ENCODE peak calls at places on chromosomes 4 and X, in eight cellular contexts. One of them, this sample, is unnamed.

GRCh38 chr4:148442830-148443549 is 776 bp upstream of the NR3C2 start:
- DNase-seq in cardiac fibroblast: no peak
- DNase-seq in psoas muscle: peak; percentile 35
- DNase-seq in AG09309: no peak
- DNase-seq in breast epithelium: no peak
- DNase-seq in foreskin fibroblast: no peak
- DNase-seq in mammary epithelial cell: no peak
- DNase-seq in fibroblast of pulmonary artery: peak; percentile 17
- DNase-seq in this sample: no peak

GRCh38 chrX:129961180-129962083 is 21.0 kb upstream of the BCORL1 start:
- DNase-seq in cardiac fibroblast: no peak
- DNase-seq in foreskin fibroblast: no peak
- DNase-seq in mammary epithelial cell: peak; percentile 44
- DNase-seq in psoas muscle: peak; percentile 49
- DNase-seq in AG09309: no peak
- DNase-seq in fibroblast of pulmonary artery: no peak
- DNase-seq in breast epithelium: peak; percentile 67
- DNase-seq in this sample: no peak

GRCh38 chr4:152106113-152106763 is 345.4 kb upstream of the GATB start:
- DNase-seq in psoas muscle: peak; percentile 77
- DNase-seq in mammary epithelial cell: peak; percentile 92
- DNase-seq in foreskin fibroblast: peak; percentile 88
- DNase-seq in fibroblast of pulmonary artery: peak; percentile 95
- DNase-seq in AG09309: peak; percentile 92
- DNase-seq in breast epithelium: no peak
- DNase-seq in cardiac fibroblast: peak; percentile 94
- DNase-seq in this sample: no peak

GRCh38 chr4:94765174-94765573 is 7.4 kb downstream of the BMPR1B start:
- DNase-seq in foreskin fibroblast: no peak
- DNase-seq in cardiac fibroblast: no peak
- DNase-seq in fibroblast of pulmonary artery: no peak
- DNase-seq in breast epithelium: no peak
- DNase-seq in psoas muscle: no peak
- DNase-seq in mammary epithelial cell: no peak
- DNase-seq in AG09309: no peak
- DNase-seq in this sample: no peak

GRCh38 chr4:704198-704891 is 1.3 kb upstream of the PCGF3 start:
- DNase-seq in foreskin fibroblast: no peak
- DNase-seq in breast epithelium: no peak
- DNase-seq in mammary epithelial cell: no peak
- DNase-seq in AG09309: no peak
- DNase-seq in cardiac fibroblast: no peak
- DNase-seq in fibroblast of pulmonary artery: no peak
- DNase-seq in psoas muscle: no peak
- DNase-seq in this sample: peak; percentile 85

GRCh38 chrX:54640103-54640428 is 110.0 kb downstream of the GNL3L start:
- DNase-seq in fibroblast of pulmonary artery: no peak
- DNase-seq in psoas muscle: no peak
- DNase-seq in mammary epithelial cell: no peak
- DNase-seq in cardiac fibroblast: no peak
- DNase-seq in foreskin fibroblast: no peak
- DNase-seq in breast epithelium: no peak
- DNase-seq in AG09309: no peak
- DNase-seq in this sample: no peak

GRCh38 chrX:12814434-12814833 is 23.2 kb downstream of the PRPS2 start:
- DNase-seq in breast epithelium: no peak
- DNase-seq in AG09309: peak; percentile 18
- DNase-seq in foreskin fibroblast: peak; percentile 32
- DNase-seq in cardiac fibroblast: peak; percentile 66
- DNase-seq in mammary epithelial cell: peak; percentile 40
- DNase-seq in fibroblast of pulmonary artery: peak; percentile 71
- DNase-seq in psoas muscle: no peak
- DNase-seq in this sample: no peak

GRCh38 chrX:8783100-8784098 is 17.8 kb downstream of the FAM9A start:
- DNase-seq in cardiac fibroblast: peak; percentile 32
- DNase-seq in foreskin fibroblast: no peak
- DNase-seq in breast epithelium: no peak
- DNase-seq in psoas muscle: no peak
- DNase-seq in fibroblast of pulmonary artery: peak; percentile 26
- DNase-seq in mammary epithelial cell: no peak
- DNase-seq in AG09309: no peak
- DNase-seq in this sample: no peak

GRCh38 chr4:22987861-22988260 is 295.1 kb downstream of the GBA3 start:
- DNase-seq in AG09309: no peak
- DNase-seq in breast epithelium: no peak
- DNase-seq in foreskin fibroblast: peak; percentile 62
- DNase-seq in cardiac fibroblast: no peak
- DNase-seq in psoas muscle: no peak
- DNase-seq in mammary epithelial cell: peak; percentile 21
- DNase-seq in fibroblast of pulmonary artery: peak; percentile 31
- DNase-seq in this sample: no peak

GRCh38 chr4:173171987-173172386 is 3.4 kb downstream of the GALNT7 start:
- DNase-seq in AG09309: no peak
- DNase-seq in breast epithelium: no peak
- DNase-seq in psoas muscle: no peak
- DNase-seq in foreskin fibroblast: no peak
- DNase-seq in mammary epithelial cell: no peak
- DNase-seq in cardiac fibroblast: no peak
- DNase-seq in fibroblast of pulmonary artery: no peak
- DNase-seq in this sample: no peak

GRCh38 chr4:127868196-127868595 is 12.5 kb upstream of the PLK4 start:
- DNase-seq in mammary epithelial cell: no peak
- DNase-seq in breast epithelium: no peak
- DNase-seq in psoas muscle: no peak
- DNase-seq in AG09309: no peak
- DNase-seq in foreskin fibroblast: no peak
- DNase-seq in fibroblast of pulmonary artery: no peak
- DNase-seq in cardiac fibroblast: no peak
- DNase-seq in this sample: no peak

GRCh38 chrX:36199926-36200325 is 280.4 kb downstream of the CFAP47 start:
- DNase-seq in psoas muscle: no peak
- DNase-seq in mammary epithelial cell: no peak
- DNase-seq in breast epithelium: no peak
- DNase-seq in cardiac fibroblast: no peak
- DNase-seq in foreskin fibroblast: no peak
- DNase-seq in AG09309: no peak
- DNase-seq in fibroblast of pulmonary artery: no peak
- DNase-seq in this sample: no peak

GRCh38 chr4:38004062-38004461 is 43.9 kb downstream of the PTTG2 start:
- DNase-seq in fibroblast of pulmonary artery: peak; percentile 21
- DNase-seq in mammary epithelial cell: no peak
- DNase-seq in foreskin fibroblast: no peak
- DNase-seq in cardiac fibroblast: peak; percentile 45
- DNase-seq in breast epithelium: no peak
- DNase-seq in AG09309: no peak
- DNase-seq in psoas muscle: no peak
- DNase-seq in this sample: no peak

GRCh38 chrX:23332101-23332887 is 2.4 kb upstream of the PTCHD1 start:
- DNase-seq in AG09309: no peak
- DNase-seq in mammary epithelial cell: no peak
- DNase-seq in cardiac fibroblast: no peak
- DNase-seq in psoas muscle: no peak
- DNase-seq in breast epithelium: no peak
- DNase-seq in fibroblast of pulmonary artery: no peak
- DNase-seq in foreskin fibroblast: no peak
- DNase-seq in this sample: no peak

GRCh38 chr4:1207157-1207470 is 34.7 kb upstream of the SPON2 start:
- DNase-seq in cardiac fibroblast: no peak
- DNase-seq in foreskin fibroblast: no peak
- DNase-seq in psoas muscle: no peak
- DNase-seq in mammary epithelial cell: no peak
- DNase-seq in AG09309: no peak
- DNase-seq in breast epithelium: no peak
- DNase-seq in fibroblast of pulmonary artery: no peak
- DNase-seq in this sample: peak; percentile 83

GRCh38 chrX:24760601-24761000 is 66.9 kb downstream of the POLA1 start:
- DNase-seq in breast epithelium: no peak
- DNase-seq in foreskin fibroblast: peak; percentile 17
- DNase-seq in AG09309: peak; percentile 17
- DNase-seq in fibroblast of pulmonary artery: peak; percentile 39
- DNase-seq in psoas muscle: no peak
- DNase-seq in cardiac fibroblast: peak; percentile 26
- DNase-seq in mammary epithelial cell: no peak
- DNase-seq in this sample: no peak

GRCh38 chr4:100008048-100008447 is 58.0 kb upstream of the H2AZ1 start:
- DNase-seq in mammary epithelial cell: peak; percentile 56
- DNase-seq in breast epithelium: no peak
- DNase-seq in AG09309: peak; percentile 39
- DNase-seq in cardiac fibroblast: peak; percentile 21
- DNase-seq in psoas muscle: no peak
- DNase-seq in foreskin fibroblast: peak; percentile 41
- DNase-seq in fibroblast of pulmonary artery: peak; percentile 67
- DNase-seq in this sample: no peak

GRCh38 chr4:184782731-184783472 is 42.9 kb downstream of the ACSL1 start:
- DNase-seq in mammary epithelial cell: no peak
- DNase-seq in AG09309: no peak
- DNase-seq in foreskin fibroblast: no peak
- DNase-seq in cardiac fibroblast: no peak
- DNase-seq in breast epithelium: no peak
- DNase-seq in psoas muscle: no peak
- DNase-seq in fibroblast of pulmonary artery: no peak
- DNase-seq in this sample: no peak

GRCh38 chr4:163419074-163419473 is 54.5 kb downstream of the TKTL2 start:
- DNase-seq in fibroblast of pulmonary artery: no peak
- DNase-seq in AG09309: no peak
- DNase-seq in mammary epithelial cell: no peak
- DNase-seq in breast epithelium: no peak
- DNase-seq in foreskin fibroblast: no peak
- DNase-seq in psoas muscle: no peak
- DNase-seq in cardiac fibroblast: no peak
- DNase-seq in this sample: no peak

GRCh38 chr4:109723110-109723509 is 6.8 kb downstream of the PLA2G12A start:
- DNase-seq in psoas muscle: no peak
- DNase-seq in cardiac fibroblast: no peak
- DNase-seq in foreskin fibroblast: no peak
- DNase-seq in AG09309: no peak
- DNase-seq in mammary epithelial cell: no peak
- DNase-seq in breast epithelium: no peak
- DNase-seq in fibroblast of pulmonary artery: no peak
- DNase-seq in this sample: no peak

GRCh38 chrX:7987160-7987992 is 60.2 kb upstream of the PNPLA4 start:
- DNase-seq in AG09309: peak; percentile 59
- DNase-seq in foreskin fibroblast: peak; percentile 48
- DNase-seq in psoas muscle: no peak
- DNase-seq in mammary epithelial cell: peak; percentile 32
- DNase-seq in cardiac fibroblast: no peak
- DNase-seq in breast epithelium: no peak
- DNase-seq in fibroblast of pulmonary artery: peak; percentile 14
- DNase-seq in this sample: no peak

GRCh38 chr4:11489449-11490083 is 60.9 kb upstream of the HS3ST1 start:
- DNase-seq in breast epithelium: no peak
- DNase-seq in AG09309: no peak
- DNase-seq in mammary epithelial cell: no peak
- DNase-seq in foreskin fibroblast: no peak
- DNase-seq in psoas muscle: no peak
- DNase-seq in cardiac fibroblast: no peak
- DNase-seq in fibroblast of pulmonary artery: no peak
- DNase-seq in this sample: no peak
- TF ChIP-seq CTCF in breast epithelium: no peak
- TF ChIP-seq CTCF in AG09309: no peak
- TF ChIP-seq CTCF in mammary epithelial cell: no peak
- TF ChIP-seq CTCF in foreskin fibroblast: no peak
- TF ChIP-seq CTCF in psoas muscle: no peak
- TF ChIP-seq CTCF in cardiac fibroblast: no peak
- TF ChIP-seq CTCF in fibroblast of pulmonary artery: no peak
- TF ChIP-seq CTCF in this sample: no peak

DNA sequence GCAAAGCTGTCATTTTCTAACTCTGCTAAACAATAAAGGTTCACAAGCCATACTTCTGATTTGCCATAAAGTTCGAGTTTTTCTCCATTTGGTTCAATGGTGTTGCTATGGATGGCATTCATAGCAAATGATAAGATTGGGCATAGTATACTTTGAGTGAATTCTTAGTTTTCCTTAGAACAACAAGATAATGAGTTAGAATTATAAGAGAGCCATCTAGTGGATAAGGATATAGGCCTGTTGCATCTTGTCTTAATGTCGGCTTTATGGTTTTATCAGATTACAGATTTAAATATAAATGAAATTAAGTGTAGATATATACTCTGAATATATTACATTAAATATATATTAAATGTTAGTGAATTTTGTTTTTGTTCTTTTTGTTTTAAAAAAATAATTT is 644.6 kb downstream of the IL1RAPL1 start:
- DNase-seq in psoas muscle: no peak
- DNase-seq in fibroblast of pulmonary artery: peak; percentile 35
- DNase-seq in AG09309: no peak
- DNase-seq in mammary epithelial cell: no peak
- DNase-seq in foreskin fibroblast: no peak
- DNase-seq in cardiac fibroblast: peak; percentile 26
- DNase-seq in breast epithelium: no peak
- DNase-seq in this sample: no peak
- TF ChIP-seq CTCF in psoas muscle: peak; percentile 8
- TF ChIP-seq CTCF in fibroblast of pulmonary artery: peak; percentile 46
- TF ChIP-seq CTCF in AG09309: no peak
- TF ChIP-seq CTCF in mammary epithelial cell: peak; percentile 60
- TF ChIP-seq CTCF in foreskin fibroblast: peak; percentile 14
- TF ChIP-seq CTCF in cardiac fibroblast: peak; percentile 36
- TF ChIP-seq CTCF in breast epithelium: no peak
- TF ChIP-seq CTCF in this sample: peak; percentile 29

GRCh38 chr4:10017037-10017893 is 4.0 kb downstream of the SLC2A9 start:
- DNase-seq in AG09309: no peak
- DNase-seq in psoas muscle: no peak
- DNase-seq in foreskin fibroblast: no peak
- DNase-seq in breast epithelium: no peak
- DNase-seq in fibroblast of pulmonary artery: no peak
- DNase-seq in cardiac fibroblast: no peak
- DNase-seq in mammary epithelial cell: no peak
- DNase-seq in this sample: no peak
- TF ChIP-seq CTCF in AG09309: no peak
- TF ChIP-seq CTCF in psoas muscle: no peak
- TF ChIP-seq CTCF in foreskin fibroblast: no peak
- TF ChIP-seq CTCF in breast epithelium: no peak
- TF ChIP-seq CTCF in fibroblast of pulmonary artery: no peak
- TF ChIP-seq CTCF in cardiac fibroblast: no peak
- TF ChIP-seq CTCF in mammary epithelial cell: no peak
- TF ChIP-seq CTCF in this sample: no peak

DNA sequence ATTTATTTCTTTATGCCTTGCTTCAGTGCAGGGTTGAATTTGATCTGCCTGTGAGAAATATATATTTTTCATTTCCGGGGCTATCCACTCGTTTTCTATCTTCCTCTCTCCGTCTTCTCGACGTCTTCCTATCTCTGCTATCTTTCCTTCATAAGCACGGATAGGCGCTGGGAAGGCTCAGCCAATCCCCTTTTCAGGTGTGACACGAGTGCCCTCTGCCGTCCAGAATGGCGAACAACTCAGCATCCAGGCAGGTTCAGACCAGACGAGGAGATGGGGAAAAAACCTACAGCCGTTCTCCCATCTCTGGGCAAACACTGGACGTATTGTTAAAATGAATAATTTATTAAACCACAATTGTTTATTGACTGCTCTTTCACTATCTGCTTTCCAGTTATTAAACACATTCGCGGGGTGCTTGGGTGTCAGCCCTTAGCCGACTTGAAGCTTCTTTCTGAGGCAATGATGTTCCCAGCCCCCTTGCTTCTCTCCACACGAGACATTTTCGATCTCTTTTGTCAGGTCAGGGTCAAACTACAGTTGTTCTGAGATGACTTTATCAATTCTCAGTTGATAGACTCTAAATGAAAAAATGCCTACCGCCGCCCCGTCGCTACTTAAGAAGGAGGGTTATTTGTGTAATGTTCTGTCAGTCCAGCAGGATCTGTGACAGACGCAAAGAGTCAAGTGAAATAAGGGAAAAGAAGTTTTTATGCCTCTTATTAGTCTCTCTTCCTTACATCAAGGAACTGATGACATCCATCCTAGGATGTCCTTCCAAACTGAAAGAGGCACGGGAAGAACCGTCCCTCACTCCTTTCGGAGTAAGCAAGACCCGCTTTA is 96.3 kb upstream of the NOCT start:
- DNase-seq in mammary epithelial cell: peak; percentile 74
- DNase-seq in foreskin fibroblast: peak; percentile 32
- DNase-seq in psoas muscle: peak; percentile 77
- DNase-seq in fibroblast of pulmonary artery: peak; percentile 85
- DNase-seq in AG09309: peak; percentile 28
- DNase-seq in cardiac fibroblast: peak; percentile 72
- DNase-seq in breast epithelium: peak; percentile 63
- DNase-seq in this sample: peak; percentile 89
- TF ChIP-seq CTCF in mammary epithelial cell: peak; percentile 87
- TF ChIP-seq CTCF in foreskin fibroblast: peak; percentile 61
- TF ChIP-seq CTCF in psoas muscle: peak; percentile 78
- TF ChIP-seq CTCF in fibroblast of pulmonary artery: peak; percentile 92
- TF ChIP-seq CTCF in AG09309: peak; percentile 83
- TF ChIP-seq CTCF in cardiac fibroblast: peak; percentile 78
- TF ChIP-seq CTCF in breast epithelium: peak; percentile 66
- TF ChIP-seq CTCF in this sample: peak; percentile 83